ENCODE peak calls at places on chromosome 1, in seven cellular contexts. One of them, this sample, is unnamed.

GRCh38 chr1:66521736-66522365 is 12.1 kb upstream of the SGIP1 start:
- DNase-seq in GM12878: no peak
- DNase-seq in SK-N-SH: no peak
- DNase-seq in HepG2: no peak
- DNase-seq in HCT116: peak; percentile 27
- DNase-seq in K562: no peak
- DNase-seq in H1: no peak
- DNase-seq in this sample: no peak

GRCh38 chr1:174990382-174990999 is 9.3 kb upstream of the CACYBP start:
- DNase-seq in HepG2: peak; percentile 60
- DNase-seq in SK-N-SH: peak; percentile 49
- DNase-seq in GM12878: no peak
- DNase-seq in HCT116: no peak
- DNase-seq in H1: no peak
- DNase-seq in K562: no peak
- DNase-seq in this sample: no peak

GRCh38 chr1:177571485-177572076 is 398.3 kb downstream of the SEC16B start:
- DNase-seq in K562: no peak
- DNase-seq in GM12878: no peak
- DNase-seq in SK-N-SH: no peak
- DNase-seq in HepG2: peak; percentile 85
- DNase-seq in HCT116: no peak
- DNase-seq in H1: no peak
- DNase-seq in this sample: no peak

GRCh38 chr1:15983275-15983674 is 7.4 kb upstream of the ZBTB17 start:
- DNase-seq in HepG2: no peak
- DNase-seq in H1: no peak
- DNase-seq in K562: no peak
- DNase-seq in GM12878: no peak
- DNase-seq in HCT116: no peak
- DNase-seq in SK-N-SH: no peak
- DNase-seq in this sample: no peak

GRCh38 chr1:70990460-70991253 is 57.0 kb downstream of the PTGER3 start:
- DNase-seq in H1: no peak
- DNase-seq in SK-N-SH: no peak
- DNase-seq in HCT116: no peak
- DNase-seq in GM12878: no peak
- DNase-seq in K562: no peak
- DNase-seq in HepG2: no peak
- DNase-seq in this sample: no peak

GRCh38 chr1:172089768-172090510 is 248.6 kb downstream of the DNM3 start:
- DNase-seq in SK-N-SH: peak; percentile 42
- DNase-seq in H1: peak; percentile 61
- DNase-seq in HepG2: peak; percentile 1
- DNase-seq in HCT116: peak; percentile 33
- DNase-seq in GM12878: peak; percentile 50
- DNase-seq in K562: no peak
- DNase-seq in this sample: peak; percentile 61

GRCh38 chr1:34147301-34147700 is 17.7 kb downstream of the CSMD2 start:
- DNase-seq in H1: no peak
- DNase-seq in GM12878: no peak
- DNase-seq in K562: no peak
- DNase-seq in HCT116: no peak
- DNase-seq in SK-N-SH: no peak
- DNase-seq in HepG2: no peak
- DNase-seq in this sample: no peak

GRCh38 chr1:210250998-210251679 is 18.5 kb downstream of the SERTAD4 start:
- DNase-seq in H1: peak; percentile 86
- DNase-seq in SK-N-SH: peak; percentile 93
- DNase-seq in HCT116: peak; percentile 15
- DNase-seq in HepG2: no peak
- DNase-seq in GM12878: no peak
- DNase-seq in K562: no peak
- DNase-seq in this sample: peak; percentile 72

GRCh38 chr1:244852694-244853093 is 11.6 kb downstream of the HNRNPU start:
- DNase-seq in HepG2: no peak
- DNase-seq in HCT116: no peak
- DNase-seq in GM12878: no peak
- DNase-seq in K562: no peak
- DNase-seq in H1: no peak
- DNase-seq in SK-N-SH: no peak
- DNase-seq in this sample: no peak

GRCh38 chr1:212235848-212236247 is 49.4 kb upstream of the PPP2R5A start:
- DNase-seq in SK-N-SH: no peak
- DNase-seq in HCT116: no peak
- DNase-seq in GM12878: no peak
- DNase-seq in H1: no peak
- DNase-seq in K562: no peak
- DNase-seq in HepG2: no peak
- DNase-seq in this sample: no peak

GRCh38 chr1:65372557-65372956 is 47.9 kb upstream of the LEPR start:
- DNase-seq in HCT116: no peak
- DNase-seq in SK-N-SH: no peak
- DNase-seq in K562: no peak
- DNase-seq in GM12878: no peak
- DNase-seq in HepG2: no peak
- DNase-seq in H1: no peak
- DNase-seq in this sample: no peak

GRCh38 chr1:167454929-167455785 is 63.2 kb downstream of the CD247 start:
- DNase-seq in HCT116: peak; percentile 10
- DNase-seq in SK-N-SH: peak; percentile 87
- DNase-seq in HepG2: no peak
- DNase-seq in H1: peak; percentile 79
- DNase-seq in K562: peak; percentile 92
- DNase-seq in GM12878: no peak
- DNase-seq in this sample: no peak

GRCh38 chr1:65209005-65209885 is 61.2 kb downstream of the AK4 start:
- DNase-seq in SK-N-SH: peak; percentile 69
- DNase-seq in HepG2: peak; percentile 38
- DNase-seq in K562: peak; percentile 72
- DNase-seq in GM12878: no peak
- DNase-seq in H1: peak; percentile 42
- DNase-seq in HCT116: peak; percentile 31
- DNase-seq in this sample: peak; percentile 13

GRCh38 chr1:47875831-47876586 is 121.2 kb downstream of the TRABD2B start:
- DNase-seq in HCT116: no peak
- DNase-seq in SK-N-SH: no peak
- DNase-seq in HepG2: peak; percentile 87
- DNase-seq in K562: no peak
- DNase-seq in GM12878: peak; percentile 2
- DNase-seq in H1: no peak
- DNase-seq in this sample: no peak

GRCh38 chr1:119006406-119007279 is 18.5 kb upstream of the TBX15 start:
- DNase-seq in H1: peak; percentile 66
- DNase-seq in K562: no peak
- DNase-seq in SK-N-SH: no peak
- DNase-seq in HCT116: no peak
- DNase-seq in GM12878: no peak
- DNase-seq in HepG2: no peak
- DNase-seq in this sample: no peak

GRCh38 chr1:238492271-238492670 is 601.5 kb upstream of the ZP4 start:
- DNase-seq in HepG2: no peak
- DNase-seq in SK-N-SH: no peak
- DNase-seq in H1: no peak
- DNase-seq in HCT116: no peak
- DNase-seq in GM12878: no peak
- DNase-seq in K562: no peak
- DNase-seq in this sample: no peak

GRCh38 chr1:36951761-36952160 is 82.6 kb downstream of the GRIK3 start:
- DNase-seq in GM12878: no peak
- DNase-seq in SK-N-SH: no peak
- DNase-seq in HCT116: no peak
- DNase-seq in K562: no peak
- DNase-seq in HepG2: no peak
- DNase-seq in H1: no peak
- DNase-seq in this sample: no peak

GRCh38 chr1:178465011-178465410 is 31.8 kb downstream of the CLEC20A start:
- DNase-seq in SK-N-SH: no peak
- DNase-seq in GM12878: no peak
- DNase-seq in H1: no peak
- DNase-seq in HCT116: no peak
- DNase-seq in HepG2: no peak
- DNase-seq in K562: no peak
- DNase-seq in this sample: no peak

GRCh38 chr1:164518692-164519332 is 40.2 kb upstream of the PBX1 start:
- DNase-seq in HepG2: no peak
- DNase-seq in SK-N-SH: no peak
- DNase-seq in H1: no peak
- DNase-seq in HCT116: no peak
- DNase-seq in K562: no peak
- DNase-seq in GM12878: no peak
- DNase-seq in this sample: no peak

GRCh38 chr1:167947733-167948132 is 10.9 kb upstream of the MPC2 start:
- DNase-seq in HepG2: peak; percentile 26
- DNase-seq in H1: no peak
- DNase-seq in GM12878: no peak
- DNase-seq in HCT116: no peak
- DNase-seq in K562: no peak
- DNase-seq in SK-N-SH: no peak
- DNase-seq in this sample: no peak

GRCh38 chr1:83511327-83511726 is 487.6 kb downstream of the TTLL7 start:
- DNase-seq in HCT116: no peak
- DNase-seq in HepG2: no peak
- DNase-seq in GM12878: no peak
- DNase-seq in SK-N-SH: no peak
- DNase-seq in K562: no peak
- DNase-seq in H1: no peak
- DNase-seq in this sample: no peak

GRCh38 chr1:155182052-155182550 is 8.5 kb downstream of the TRIM46 start:
- DNase-seq in H1: no peak
- DNase-seq in K562: no peak
- DNase-seq in GM12878: no peak
- DNase-seq in HCT116: no peak
- DNase-seq in HepG2: no peak
- DNase-seq in SK-N-SH: no peak
- DNase-seq in this sample: no peak

GRCh38 chr1:38052750-38053415 is 6.3 kb upstream of the POU3F1 start:
- DNase-seq in GM12878: peak; percentile 58
- DNase-seq in H1: peak; percentile 68
- DNase-seq in SK-N-SH: no peak
- DNase-seq in K562: no peak
- DNase-seq in HCT116: no peak
- DNase-seq in HepG2: no peak
- DNase-seq in this sample: no peak

GRCh38 chr1:200610846-200611245 is 9.7 kb downstream of the KIF14 start:
- DNase-seq in K562: no peak
- DNase-seq in SK-N-SH: no peak
- DNase-seq in H1: no peak
- DNase-seq in HCT116: no peak
- DNase-seq in HepG2: no peak
- DNase-seq in GM12878: no peak
- DNase-seq in this sample: no peak

GRCh38 chr1:243799908-243800307 is 50.1 kb downstream of the AKT3 start:
- DNase-seq in SK-N-SH: no peak
- DNase-seq in H1: no peak
- DNase-seq in HepG2: no peak
- DNase-seq in GM12878: no peak
- DNase-seq in K562: no peak
- DNase-seq in HCT116: no peak
- DNase-seq in this sample: no peak

GRCh38 chr1:50959913-50960844 is at the start of gene FAF1:
- DNase-seq in K562: peak; percentile 95
- DNase-seq in GM12878: peak; percentile 83
- DNase-seq in SK-N-SH: peak; percentile 97
- DNase-seq in HepG2: peak; percentile 94
- DNase-seq in HCT116: peak; percentile 99
- DNase-seq in H1: peak; percentile 98
- DNase-seq in this sample: peak; percentile 99
- H3K4me3 ChIP-seq in K562: peak within 1 kb of the TSS; percentile 62
- H3K4me3 ChIP-seq in GM12878: peak within 1 kb of the TSS; percentile 93
- H3K4me3 ChIP-seq in SK-N-SH: peak within 1 kb of the TSS; percentile 89
- H3K4me3 ChIP-seq in HepG2: peak within 1 kb of the TSS; percentile 87
- H3K4me3 ChIP-seq in HCT116: peak within 1 kb of the TSS; percentile 87
- H3K4me3 ChIP-seq in H1: peak within 1 kb of the TSS; percentile 100
- H3K4me3 ChIP-seq in this sample: peak within 1 kb of the TSS; percentile 94

GRCh38 chr1:53862507-53862906 is 24.4 kb upstream of the NDC1 start:
- DNase-seq in H1: no peak
- DNase-seq in HCT116: no peak
- DNase-seq in GM12878: no peak
- DNase-seq in SK-N-SH: no peak
- DNase-seq in K562: no peak
- DNase-seq in HepG2: no peak
- DNase-seq in this sample: no peak
- TF ChIP-seq YY1 in H1: no peak
- TF ChIP-seq YY1 in HCT116: no peak
- TF ChIP-seq YY1 in GM12878: no peak
- TF ChIP-seq YY1 in SK-N-SH: no peak
- TF ChIP-seq YY1 in K562: no peak
- TF ChIP-seq YY1 in HepG2: no peak
- TF ChIP-seq YY1 in this sample: no peak

DNA sequence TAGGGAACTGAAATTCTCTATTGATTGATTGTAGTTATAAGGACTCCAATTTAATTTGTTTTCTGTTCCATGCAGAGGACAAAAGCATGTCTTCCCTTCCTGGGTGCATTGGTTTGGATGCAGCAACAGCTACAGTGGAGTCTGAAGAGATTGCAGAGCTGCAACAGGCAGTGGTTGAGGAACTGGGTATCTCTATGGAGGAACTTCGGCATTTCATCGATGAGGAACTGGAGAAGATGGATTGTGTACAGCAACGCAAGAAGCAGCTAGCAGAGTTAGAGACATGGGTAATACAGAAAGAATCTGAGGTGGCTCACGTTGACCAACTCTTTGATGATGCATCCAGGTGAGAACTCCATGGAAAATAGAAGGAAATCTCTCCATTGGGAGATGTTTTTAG is 1.5 kb downstream of the SETDB1 start:
- DNase-seq in K562: no peak
- DNase-seq in H1: no peak
- DNase-seq in SK-N-SH: no peak
- DNase-seq in HCT116: no peak
- DNase-seq in HepG2: no peak
- DNase-seq in GM12878: no peak
- DNase-seq in this sample: no peak
- H3K4me3 ChIP-seq in K562: no peak overlapping the region
- H3K4me3 ChIP-seq in H1: no peak overlapping the region
- H3K4me3 ChIP-seq in SK-N-SH: peak overlapping the region; percentile 84
- H3K4me3 ChIP-seq in HCT116: peak overlapping the region; percentile 74
- H3K4me3 ChIP-seq in HepG2: peak overlapping the region; percentile 81
- H3K4me3 ChIP-seq in GM12878: peak overlapping the region; percentile 98
- H3K4me3 ChIP-seq in this sample: no peak overlapping the region

GRCh38 chr1:23719162-23719820 is 24.0 kb upstream of the ELOA start:
- DNase-seq in SK-N-SH: no peak
- DNase-seq in GM12878: no peak
- DNase-seq in H1: no peak
- DNase-seq in K562: no peak
- DNase-seq in HCT116: no peak
- DNase-seq in HepG2: no peak
- DNase-seq in this sample: no peak
- TF ChIP-seq YY1 in SK-N-SH: no peak
- TF ChIP-seq YY1 in GM12878: peak; percentile 38
- TF ChIP-seq YY1 in H1: no peak
- TF ChIP-seq YY1 in K562: no peak
- TF ChIP-seq YY1 in HCT116: no peak
- TF ChIP-seq YY1 in HepG2: no peak
- TF ChIP-seq YY1 in this sample: no peak